ENCODE peak calls at places on chromosome 17, in seven cellular contexts. L, W, J, F, X, Z and P are unnamed samples. For H3K27me3, the result is how much of the 10 kb centered on the place peaks cover.

GRCh38 chr17:81481011-81481799 is 31.4 kb downstream of the ACTG1 start:
- DNase-seq in W (no peak), F (peak), Z (peak), L (peak), X (peak), J (peak), P (peak)

GRCh38 chr17:13114601-13115024 is 96.8 kb upstream of the ELAC2 start:
- DNase-seq in X (no peak), J (no peak), F (no peak), W (no peak), L (peak), Z (peak), P (no peak)

GRCh38 chr17:27293359-27293897 is 486 bp upstream of the WSB1 start:
- DNase-seq in F (no peak), L (no peak), X (no peak), J (no peak), Z (no peak), W (no peak), P (peak)

GRCh38 chr17:52982331-52982730 is 823.8 kb upstream of the CA10 start:
- DNase-seq in L (no peak), F (no peak), X (no peak), Z (no peak), J (no peak), W (no peak), P (no peak)

GRCh38 chr17:76585048-76585648 is 512 bp downstream of the ST6GALNAC2 start:
- DNase-seq in X (no peak), F (no peak), J (no peak), L (peak), W (no peak), Z (peak), P (no peak)

GRCh38 chr17:77596491-77597420 is 361.7 kb upstream of the TNRC6C start:
- DNase-seq in Z (no peak), F (no peak), L (no peak), W (no peak), J (no peak), X (no peak), P (no peak)

GRCh38 chr17:32127156-32127897 is 15.0 kb upstream of the RHOT1 start:
- DNase-seq in Z (peak), X (peak), W (peak), L (peak), J (peak), F (peak), P (peak)

GRCh38 chr17:17354560-17355357 is 51.6 kb downstream of the NT5M start:
- DNase-seq in Z (peak), J (peak), L (peak), F (peak), X (peak), W (no peak), P (peak)

GRCh38 chr17:82832411-82832810 is 7.4 kb downstream of the ZNF750 start:
- DNase-seq in Z (no peak), J (no peak), X (no peak), L (no peak), F (no peak), W (no peak), P (no peak)

GRCh38 chr17:77208856-77209255 is 68.1 kb downstream of the SEC14L1 start:
- DNase-seq in J (no peak), X (no peak), W (no peak), L (peak), F (no peak), Z (no peak), P (no peak)

GRCh38 chr17:82560802-82561428 is 41.4 kb downstream of the FOXK2 start:
- DNase-seq in J (no peak), Z (no peak), X (no peak), L (no peak), W (no peak), F (no peak), P (no peak)

GRCh38 chr17:83079766-83080616 is 582 bp downstream of the METRNL start:
- DNase-seq in W (no peak), X (no peak), J (no peak), F (peak), Z (no peak), L (peak), P (no peak)

GRCh38 chr17:65198653-65199382 is 61.6 kb downstream of the RGS9 start:
- DNase-seq in J (no peak), X (no peak), F (peak), Z (peak), W (no peak), L (peak), P (no peak)

GRCh38 chr17:66426397-66427033 is 124.1 kb downstream of the PRKCA start:
- DNase-seq in W (no peak), Z (no peak), F (peak), X (no peak), L (peak), J (no peak), P (no peak)

GRCh38 chr17:78879679-78880186 is 23.3 kb downstream of the CEP295NL start:
- DNase-seq in Z (no peak), F (peak), X (no peak), J (peak), L (peak), W (no peak), P (peak)

GRCh38 chr17:32020943-32021617 is 13.9 kb downstream of the LRRC37B start:
- DNase-seq in L (no peak), Z (no peak), J (no peak), X (no peak), F (no peak), W (no peak), P (no peak)

GRCh38 chr17:72388765-72389473 is 268.1 kb downstream of the SOX9 start:
- DNase-seq in J (no peak), W (no peak), L (no peak), Z (no peak), F (no peak), X (no peak), P (no peak)

GRCh38 chr17:35460354-35460851 is 11.8 kb upstream of the SLFN13 start:
- DNase-seq in F (peak), Z (peak), L (no peak), J (peak), W (no peak), X (no peak), P (peak)

GRCh38 chr17:21452377-21453143 is 76.4 kb downstream of the KCNJ12 start:
- DNase-seq in X (peak), J (peak), F (peak), L (peak), Z (peak), W (peak), P (peak)

GRCh38 chr17:68450801-68451200 is 6.5 kb downstream of the WIPI1 start:
- DNase-seq in J (no peak), L (no peak), F (no peak), W (no peak), Z (no peak), X (no peak), P (no peak)

GRCh38 chr17:8255499-8255898 is 6.4 kb downstream of the PFAS start:
- DNase-seq in F (no peak), X (no peak), Z (no peak), J (no peak), L (peak), W (no peak), P (no peak)

GRCh38 chr17:6524520-6524919 is 31.8 kb downstream of the PITPNM3 start:
- DNase-seq in W (no peak), F (no peak), Z (no peak), L (peak), X (no peak), J (no peak), P (no peak)

GRCh38 chr17:72457712-72458111 is 336.9 kb downstream of the SOX9 start:
- DNase-seq in L (no peak), J (no peak), W (no peak), Z (no peak), X (no peak), F (no peak), P (no peak)

GRCh38 chr17:15180121-15180561 is 85.0 kb downstream of the PMP22 start:
- DNase-seq in L (no peak), Z (peak), F (no peak), X (no peak), W (no peak), J (no peak), P (no peak)

GRCh38 chr17:12348476-12348875 is 317.2 kb upstream of the MYOCD start:
- DNase-seq in W (no peak), J (no peak), L (no peak), Z (no peak), F (no peak), X (no peak), P (no peak)

GRCh38 chr17:1607971-1608320 is 20.7 kb downstream of the SLC43A2 start:
- DNase-seq in Z (no peak), X (no peak), L (no peak), J (no peak), W (no peak), F (no peak), P (no peak)

GRCh38 chr17:17348872-17349723 is 45.9 kb downstream of the NT5M start:
- DNase-seq in X (no peak), F (no peak), W (no peak), J (no peak), Z (no peak), L (peak), P (no peak)

GRCh38 chr17:28475151-28475900 is 1.9 kb downstream of the SLC13A2 start:
- DNase-seq in X (no peak), W (no peak), Z (no peak), J (no peak), F (no peak), L (no peak), P (no peak)

GRCh38 chr17:77266891-77267341 is 126.1 kb downstream of the SEC14L1 start:
- DNase-seq in L (peak), W (no peak), J (no peak), Z (peak), F (no peak), X (no peak), P (no peak)

GRCh38 chr17:14922421-14922820 is 342.7 kb downstream of the PMP22 start:
- DNase-seq in F (no peak), Z (no peak), L (peak), X (no peak), W (no peak), J (no peak), P (no peak)

GRCh38 chr17:48483471-48484131 is 47.2 kb downstream of the HOXB1 start:
- DNase-seq in X (no peak), F (no peak), Z (no peak), J (no peak), L (peak), W (no peak), P (no peak)

GRCh38 chr17:8110456-8110804 is 7.9 kb downstream of the ALOXE3 start:
- DNase-seq in Z (no peak), J (no peak), W (no peak), F (no peak), X (no peak), L (no peak), P (no peak)

GRCh38 chr17:78559749-78560368 is 17.3 kb downstream of the DNAH17 start:
- DNase-seq in J (peak), L (no peak), F (no peak), X (no peak), W (no peak), Z (peak), P (no peak)

GRCh38 chr17:29163563-29163962 is 16.6 kb downstream of the MYO18A start:
- DNase-seq in Z (no peak), W (no peak), J (no peak), F (no peak), L (peak), X (no peak), P (no peak)

GRCh38 chr17:34420254-34420766 is 57.3 kb upstream of the CCL1 start:
- DNase-seq in X (peak), F (peak), J (no peak), Z (peak), W (no peak), L (peak), P (peak)

GRCh38 chr17:20280051-20280450 is 187.3 kb downstream of the LGALS9B start:
- DNase-seq in F (no peak), J (no peak), Z (no peak), X (no peak), W (no peak), L (no peak), P (no peak)

DNA sequence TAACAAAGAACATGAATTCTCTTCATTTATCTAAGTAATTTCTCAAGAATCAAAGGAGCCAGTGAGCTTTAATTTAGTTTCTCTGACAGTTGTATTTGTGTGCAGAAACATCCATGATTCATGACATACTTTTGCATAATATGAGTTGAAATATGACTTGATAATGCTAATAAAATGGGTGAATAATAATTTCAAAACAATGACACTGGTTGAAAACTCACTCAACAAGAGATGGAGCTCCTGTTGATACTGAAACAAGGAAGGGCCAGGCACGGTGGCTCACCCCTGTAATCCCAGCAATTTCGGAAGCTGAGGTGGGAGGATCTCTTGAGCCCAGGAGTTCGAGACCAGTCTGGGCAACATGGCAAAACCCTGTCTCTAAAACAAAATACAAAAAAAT is 147.0 kb downstream of the MAP2K6 start:
- DNase-seq in X (no peak), J (no peak), Z (no peak), W (no peak), L (peak), F (no peak), P (no peak)
- H3K4me3 ChIP-seq in X (no peak), J (no peak), Z (no peak), W (no peak), L (no peak), F (no peak), P (no peak)

GRCh38 chr17:40841246-40841645 is 18.8 kb upstream of the KRT10 start:
- DNase-seq in F (no peak), J (no peak), L (no peak), W (no peak), Z (no peak), X (no peak), P (no peak)

GRCh38 chr17:40836020-40836419 is 13.6 kb upstream of the KRT10 start:
- DNase-seq in J (no peak), F (no peak), W (no peak), X (no peak), Z (no peak), L (no peak), P (no peak)

GRCh38 chr17:40843242-40843641 is 20.8 kb upstream of the KRT10 start:
- DNase-seq in L (no peak), J (no peak), Z (no peak), W (no peak), X (no peak), F (no peak), P (no peak)

GRCh38 chr17:40833882-40834281 is 11.5 kb upstream of the KRT10 start:
- DNase-seq in X (no peak), Z (no peak), J (no peak), F (no peak), L (no peak), W (no peak), P (no peak)

GRCh38 chr17:40839194-40839593 is 16.8 kb upstream of the KRT10 start:
- DNase-seq in F (no peak), L (no peak), W (no peak), J (no peak), X (no peak), Z (no peak), P (no peak)
- H3K27me3 ChIP-seq in F (under half), L (under half), W (under half), J (under half), X (under half), Z (under half), P (under half)

DNA sequence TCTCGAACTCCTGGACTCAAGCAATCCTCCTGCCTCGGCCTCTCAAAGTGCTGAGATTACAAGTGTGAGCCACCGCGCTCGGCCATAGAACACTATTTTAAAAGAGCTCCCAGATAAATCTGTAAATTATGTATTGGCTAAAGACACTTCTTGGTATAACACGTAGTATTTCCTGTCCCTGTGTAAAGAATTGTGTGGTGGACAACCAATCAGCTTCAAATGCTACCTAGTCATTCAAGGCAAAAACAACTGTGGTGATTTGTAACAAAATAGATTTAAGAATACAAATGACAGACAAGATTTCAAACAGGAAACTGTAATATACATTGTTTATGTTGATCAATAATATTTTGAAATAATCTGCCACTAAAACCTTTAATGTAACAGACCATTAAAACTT is 14.6 kb downstream of the CRLF3 start:
- DNase-seq in J (no peak), L (no peak), F (no peak), Z (no peak), X (no peak), W (no peak), P (no peak)
- H3K27ac ChIP-seq in J (no peak), L (no peak), F (peak), Z (no peak), X (no peak), W (no peak), P (no peak)

GRCh38 chr17:2755941-2756724 is 6.7 kb upstream of the CCDC92B start:
- DNase-seq in L (peak), W (no peak), Z (peak), J (no peak), F (no peak), X (no peak), P (no peak)
- H3K4me3 ChIP-seq in L (no peak), W (peak), Z (peak), J (peak), F (no peak), X (peak), P (no peak)

GRCh38 chr17:39666601-39667261 is 1.5 kb upstream of the PNMT start:
- DNase-seq in W (no peak), J (peak), X (peak), Z (no peak), L (peak), F (no peak), P (peak)
- H3K27me3 ChIP-seq in W (under half), J (under half), X (under half), Z (under half), L (under half), F (under half), P (under half)

DNA sequence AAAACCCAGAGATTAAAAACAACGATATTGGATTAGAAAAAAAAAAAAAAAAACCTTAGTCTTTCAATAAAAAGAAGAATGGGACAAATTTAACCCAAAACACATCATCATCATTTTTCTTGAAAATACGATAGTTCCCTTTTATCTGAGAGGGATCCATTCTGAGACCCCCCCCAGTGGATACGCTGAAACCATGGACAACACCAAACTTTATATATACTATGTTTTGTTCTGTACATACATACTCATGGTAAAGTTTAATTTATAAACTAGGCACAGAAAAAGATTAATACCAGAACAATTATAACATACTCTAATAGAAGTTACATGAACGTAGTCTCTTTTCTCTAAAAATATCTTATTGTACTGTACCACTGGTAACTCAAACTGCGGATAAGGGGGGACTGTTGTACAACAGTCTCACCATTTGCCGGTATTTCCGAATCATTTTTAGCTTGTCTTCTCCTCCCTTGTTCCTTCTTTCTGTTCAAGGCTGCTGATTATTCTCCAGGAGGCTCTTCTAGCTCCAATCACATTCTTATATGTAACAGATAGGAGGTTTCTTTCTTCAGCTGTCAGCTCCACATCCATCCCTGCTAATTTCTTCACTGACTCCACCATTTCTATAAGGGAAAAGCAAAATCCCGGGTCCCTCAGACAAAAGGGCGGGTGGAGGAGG is 37.0 kb downstream of the RNF135 start:
- DNase-seq in Z (no peak), F (no peak), J (no peak), W (no peak), X (no peak), L (no peak), P (no peak)
- H3K27ac ChIP-seq in Z (no peak), F (peak), J (peak), W (peak), X (peak), L (no peak), P (peak)

DNA sequence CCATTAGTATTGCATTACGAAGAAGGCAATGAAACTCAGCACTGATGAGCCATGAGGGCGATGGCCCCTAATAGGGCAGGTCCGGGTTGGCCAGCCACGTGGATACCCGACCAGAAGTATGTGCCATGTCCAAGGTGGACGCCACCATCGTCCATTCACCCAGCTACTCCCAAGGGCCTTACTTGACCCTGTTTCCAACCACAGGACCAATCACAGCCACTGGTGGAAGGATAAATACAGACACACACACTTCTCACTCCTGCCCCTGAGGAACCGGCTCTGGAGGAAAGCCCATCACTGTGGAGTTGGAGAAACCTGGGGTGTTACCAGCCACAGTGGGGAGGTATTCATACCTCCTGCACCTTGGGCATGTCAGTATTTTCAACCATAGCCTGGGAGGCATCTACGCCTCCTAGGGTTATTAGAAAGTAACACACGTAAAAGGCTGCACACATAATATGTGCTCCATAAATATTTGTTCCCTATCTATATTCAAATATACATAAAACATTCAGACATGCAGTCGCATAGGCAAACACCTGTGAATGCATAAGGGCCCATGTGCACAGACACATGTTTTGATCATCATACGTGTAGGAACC is 5.4 kb upstream of the ITGA3 start:
- DNase-seq in X (no peak), J (peak), W (no peak), F (no peak), Z (no peak), L (no peak), P (no peak)
- H3K4me3 ChIP-seq in X (no peak), J (no peak), W (no peak), F (no peak), Z (no peak), L (no peak), P (no peak)

DNA sequence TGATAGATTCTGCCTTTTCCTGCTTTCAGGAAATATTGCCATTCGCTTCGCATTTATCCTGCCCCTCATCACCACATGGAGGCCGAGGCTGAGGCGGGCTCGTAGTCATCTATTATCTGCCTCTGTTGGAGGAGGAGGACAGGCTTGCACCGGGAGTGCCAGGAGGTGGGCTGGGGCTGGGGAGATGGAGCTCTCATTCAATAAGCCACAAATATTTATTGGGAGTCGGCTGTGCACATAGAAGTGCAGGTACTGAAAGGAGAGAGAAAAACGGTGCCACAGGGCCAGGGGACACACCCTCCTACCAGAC is 263.3 kb upstream of the SDK2 start:
- DNase-seq in L (no peak), X (no peak), Z (no peak), J (no peak), W (peak), F (no peak), P (no peak)
- H3K27me3 ChIP-seq in L (under half), X (under half), Z (under half), J (under half), W (under half), F (under half), P (under half)

GRCh38 chr17:18925187-18925586 is 26.8 kb upstream of the SLC5A10 start:
- DNase-seq in J (no peak), Z (no peak), F (no peak), L (no peak), W (no peak), X (no peak), P (no peak)

GRCh38 chr17:18921485-18921884 is 30.5 kb upstream of the SLC5A10 start:
- DNase-seq in W (no peak), F (no peak), J (no peak), L (no peak), Z (no peak), X (no peak), P (no peak)

GRCh38 chr17:18919963-18920362 is 32.0 kb upstream of the SLC5A10 start:
- DNase-seq in L (no peak), W (no peak), F (no peak), Z (no peak), J (no peak), X (no peak), P (no peak)

GRCh38 chr17:18920911-18921441 is 31.0 kb upstream of the SLC5A10 start:
- DNase-seq in X (no peak), F (no peak), J (no peak), Z (no peak), L (peak), W (no peak), P (no peak)

GRCh38 chr17:18921912-18922451 is 30.0 kb upstream of the SLC5A10 start:
- DNase-seq in X (no peak), F (no peak), J (no peak), L (no peak), Z (no peak), W (no peak), P (no peak)
- H3K27ac ChIP-seq in X (peak), F (no peak), J (no peak), L (no peak), Z (no peak), W (no peak), P (no peak)